ENCODE peak calls at places on chromosomes 6 and 20, in seven cellular contexts. U is upper lobe of left lung, G is transverse colon, E is A549, N is esophagus muscularis mucosa, M is H1, Z is stomach. F is an unnamed sample.

GRCh38 chr6:27720607-27721580 is 191.3 kb downstream of the OR2B2 start:
- DNase-seq in N (no peak), E (peak; percentile 89), Z (no peak), G (no peak), M (peak; percentile 90), U (no peak), F (no peak)

GRCh38 chr6:35543459-35544193 is 30.9 kb upstream of the TULP1 start:
- DNase-seq in E (no peak), M (no peak), G (no peak), U (peak; percentile 52), Z (no peak), N (no peak), F (no peak)

GRCh38 chr6:81800666-81801065 is 48.2 kb upstream of the TENT5A start:
- DNase-seq in U (peak; percentile 33), G (no peak), Z (no peak), E (no peak), N (no peak), M (no peak), F (no peak)

GRCh38 chr6:142886431-142887170 is 58.4 kb downstream of the HIVEP2 start:
- DNase-seq in N (no peak), U (no peak), E (peak; percentile 49), G (no peak), Z (no peak), M (no peak), F (no peak)

GRCh38 chr6:161100072-161100471 is 108.5 kb downstream of the MAP3K4 start:
- DNase-seq in G (no peak), Z (no peak), M (no peak), N (no peak), U (no peak), E (no peak), F (no peak)

GRCh38 chr20:52311209-52311794 is 119.7 kb upstream of the ZFP64 start:
- DNase-seq in M (peak; percentile 49), Z (no peak), E (no peak), G (no peak), N (no peak), U (no peak), F (no peak)

GRCh38 chr6:140912686-140913085 is 1220.0 kb upstream of the GJE1 start:
- DNase-seq in U (no peak), G (no peak), Z (no peak), E (no peak), M (no peak), N (no peak), F (no peak)

GRCh38 chr6:71533939-71534379 is 245.3 kb downstream of the OGFRL1 start:
- DNase-seq in U (no peak), E (peak; percentile 1), M (no peak), G (no peak), N (no peak), Z (no peak), F (peak; percentile 67)

GRCh38 chr20:47727909-47728361 is 57.3 kb downstream of the SULF2 start:
- DNase-seq in U (no peak), M (no peak), N (no peak), Z (no peak), G (no peak), E (no peak), F (no peak)

GRCh38 chr6:39221746-39222641 is 7.3 kb downstream of the KCNK5 start:
- DNase-seq in Z (no peak), M (no peak), U (no peak), E (no peak), G (no peak), N (no peak), F (no peak)

DNA sequence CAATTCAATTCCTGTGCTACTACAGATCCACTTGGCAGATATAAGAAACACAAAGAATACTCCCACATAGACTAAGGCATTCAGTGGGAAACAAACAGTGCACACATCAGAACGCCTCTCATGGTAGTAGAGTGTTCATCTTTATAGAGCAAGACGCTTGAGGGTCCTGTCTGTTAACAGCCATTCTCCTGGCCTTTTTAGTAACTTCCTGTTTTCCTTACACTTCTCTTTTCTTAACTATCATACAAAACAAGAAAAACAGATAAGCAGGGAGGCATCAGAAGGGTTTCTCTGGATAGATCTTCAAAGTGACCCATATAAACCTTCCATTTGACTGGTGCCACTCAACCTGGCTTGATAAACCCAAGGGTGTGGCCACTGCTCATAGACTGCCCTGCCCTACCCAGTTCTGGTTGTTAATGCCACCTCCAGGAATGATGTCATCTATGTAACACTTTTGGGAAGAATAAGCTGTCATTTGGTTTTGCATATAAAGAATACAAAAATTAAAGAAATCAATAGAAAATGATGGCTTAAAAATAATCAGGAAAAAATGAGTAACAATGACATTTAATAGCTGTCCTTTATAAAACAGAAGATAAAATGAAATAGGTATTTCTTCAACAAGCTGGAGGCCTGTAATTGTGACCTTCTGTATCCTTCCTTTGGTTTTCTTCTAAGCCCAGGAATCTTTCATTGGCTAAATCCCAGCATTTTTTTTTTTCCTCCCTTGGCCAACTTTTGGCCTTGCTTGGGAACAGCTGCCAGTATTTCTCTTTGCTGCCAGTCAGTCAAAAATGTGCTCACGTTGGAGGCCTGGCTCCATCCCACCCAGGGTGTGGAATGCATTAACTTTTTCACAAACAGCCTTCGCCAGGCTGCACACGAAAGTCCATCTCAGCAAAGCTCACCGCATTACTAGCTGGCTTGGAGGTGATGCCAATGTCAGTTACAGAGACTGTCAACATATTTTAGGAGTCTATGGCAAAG is 103.5 kb downstream of the GJA10 start:
- DNase-seq in E (no peak), N (peak; percentile 70), Z (no peak), U (no peak), G (peak; percentile 18), M (no peak), F (peak; percentile 30)
- TF ChIP-seq EP300 in E (no peak), N (no peak), Z (no peak), U (no peak), G (no peak), M (no peak), F (peak; percentile 68)

GRCh38 chr6:13212538-13212937 is 115.8 kb downstream of the TBC1D7 start:
- DNase-seq in M (no peak), E (no peak), Z (no peak), G (no peak), N (no peak), U (no peak), F (no peak)
- H3K4me3 ChIP-seq in M (no peak overlapping the region), E (no peak overlapping the region), Z (no peak overlapping the region), G (no peak overlapping the region), N (no peak overlapping the region), U (no peak overlapping the region), F (no peak overlapping the region)

GRCh38 chr6:105593056-105593455 is 190.2 kb upstream of the PREP start:
- DNase-seq in G (no peak), E (no peak), Z (no peak), U (no peak), N (no peak), M (no peak), F (no peak)
- TF ChIP-seq EP300 in G (no peak), E (no peak), Z (no peak), U (no peak), N (no peak), M (no peak), F (no peak)

DNA sequence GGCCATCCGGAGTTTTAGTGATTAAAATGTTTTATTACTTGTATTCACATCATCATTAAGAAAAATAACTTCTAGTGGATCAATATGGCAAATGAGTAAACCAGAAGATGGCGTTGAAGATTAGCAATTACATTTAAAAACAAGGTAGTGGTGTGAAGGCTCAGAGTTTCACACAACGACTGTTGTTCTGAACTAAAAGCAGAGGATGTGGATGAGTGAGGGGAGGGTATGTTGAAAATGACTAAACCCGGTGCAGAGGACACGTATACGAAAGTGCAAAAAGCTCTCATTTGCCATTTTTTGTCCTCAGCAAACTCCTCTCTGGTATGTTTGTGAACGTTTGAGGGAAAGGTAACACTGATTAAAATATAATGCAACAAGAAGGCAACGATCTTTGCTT is 1.9 kb upstream of the IRF4 start:
- DNase-seq in G (peak; percentile 6), U (no peak), Z (no peak), M (no peak), N (no peak), E (no peak), F (no peak)
- H3K4me3 ChIP-seq in G (no peak overlapping the region), U (no peak overlapping the region), Z (no peak overlapping the region), M (no peak overlapping the region), N (no peak overlapping the region), E (no peak overlapping the region), F (no peak overlapping the region)

GRCh38 chr6:20793174-20793573 is 258.9 kb downstream of the CDKAL1 start:
- DNase-seq in U (no peak), E (no peak), M (no peak), Z (no peak), G (no peak), N (no peak), F (no peak)
- TF ChIP-seq EP300 in U (no peak), E (no peak), M (no peak), Z (no peak), G (no peak), N (no peak), F (no peak)

DNA sequence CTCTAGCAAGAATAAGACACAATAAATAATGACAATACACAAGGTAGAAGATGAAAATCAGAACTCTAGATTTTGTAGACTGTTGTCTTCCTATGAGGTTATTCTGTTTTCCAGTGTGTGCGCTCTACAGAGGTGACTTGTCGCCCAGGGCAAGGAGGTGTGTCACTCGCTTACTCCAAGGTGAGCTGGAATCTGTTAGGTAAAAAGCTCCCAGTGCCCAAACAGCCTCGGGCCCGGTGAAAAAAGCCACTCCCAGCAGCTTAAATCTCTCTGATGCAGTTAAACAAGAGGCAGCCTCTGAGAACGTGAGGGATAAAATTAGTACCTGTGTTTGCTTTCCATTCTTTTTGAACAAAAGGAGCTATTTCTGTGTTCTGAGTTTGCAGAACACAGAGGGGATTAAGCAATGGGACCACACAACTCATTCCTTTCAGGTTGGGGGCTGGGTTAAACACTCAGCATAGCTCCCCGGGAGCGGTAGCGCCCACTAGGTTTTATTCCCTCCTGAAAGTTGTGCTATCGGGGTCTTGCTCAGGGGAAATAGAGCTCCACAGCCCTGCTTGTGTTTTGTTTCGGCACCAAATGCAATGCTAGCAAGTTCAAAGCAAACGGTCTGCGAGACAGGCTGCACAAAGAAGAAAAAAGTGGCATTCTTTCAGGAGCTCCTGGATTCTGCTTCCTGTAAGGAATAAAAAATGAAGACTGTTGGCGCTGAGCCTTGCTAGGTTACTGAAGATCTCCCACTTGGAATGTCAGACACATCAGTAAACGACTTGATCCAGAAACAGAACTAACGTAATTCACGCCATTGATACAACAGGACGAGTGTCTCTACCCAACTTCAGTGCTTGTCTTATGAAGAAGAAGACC is 181.1 kb downstream of the FOXA2 start:
- DNase-seq in U (peak; percentile 48), G (no peak), E (peak; percentile 70), M (no peak), Z (no peak), N (no peak), F (no peak)
- H3K4me3 ChIP-seq in U (peak overlapping the region; percentile 17), G (peak overlapping the region; percentile 13), E (peak overlapping the region; percentile 25), M (peak overlapping the region; percentile 16), Z (peak overlapping the region; percentile 27), N (peak overlapping the region; percentile 34), F (no peak overlapping the region)

DNA sequence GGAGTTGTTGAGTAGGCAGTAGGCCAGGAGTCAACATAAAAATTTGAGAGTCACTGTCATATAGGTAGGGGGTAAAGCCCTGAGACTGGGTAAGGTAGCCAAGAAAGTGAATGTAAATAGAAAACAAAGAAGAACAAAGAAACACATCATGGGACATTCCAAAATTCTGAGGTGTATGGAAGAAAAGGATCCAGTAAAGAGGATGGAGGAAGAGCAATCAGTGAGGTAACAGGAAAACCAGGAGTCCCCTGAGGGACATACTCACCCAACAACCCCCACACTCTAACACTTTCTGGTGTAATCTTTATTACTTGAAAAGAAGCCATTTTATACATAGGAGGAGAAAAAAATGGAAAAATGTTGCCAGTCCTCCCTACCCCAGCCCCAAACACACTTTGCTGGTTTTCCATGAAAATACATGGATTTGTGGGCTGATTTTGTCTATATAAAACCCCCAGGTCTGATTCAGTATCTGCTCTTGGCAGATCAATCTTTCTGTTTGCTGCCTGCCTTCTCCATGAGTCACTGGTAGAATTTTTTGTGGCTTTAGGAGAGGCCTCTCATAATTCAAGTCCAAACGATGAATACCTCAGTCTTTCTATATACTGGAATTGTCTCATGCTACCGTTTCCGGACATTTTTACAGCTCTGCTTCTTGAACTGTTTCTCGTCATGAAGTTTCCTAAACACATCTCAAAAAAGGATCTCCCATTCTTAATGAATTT is 271.4 kb upstream of the MAN1A1 start:
- DNase-seq in Z (no peak), N (no peak), E (no peak), M (no peak), G (no peak), U (no peak), F (no peak)
- TF ChIP-seq EP300 in Z (no peak), N (no peak), E (no peak), M (no peak), G (no peak), U (no peak), F (no peak)

F was measured in tibial nerve.